ENCODE peak calls at places on chromosome X, in six cellular contexts. K is fibroblast of lung, L is ovary, U is uterus, J is breast epithelium, N is Caco-2. A is an unnamed sample.

GRCh38 chrX:10579753-10580060 is 40.7 kb downstream of the MID1 start:
- DNase-seq in K (peak; percentile 39), L (no peak), U (no peak), J (no peak), N (no peak), A (no peak)

GRCh38 chrX:9151772-9152307 is 117.9 kb upstream of the FAM9B start:
- DNase-seq in K (no peak), L (no peak), U (no peak), J (no peak), N (no peak), A (no peak)

GRCh38 chrX:134693644-134694043 is 35.4 kb upstream of the PLAC1 start:
- DNase-seq in K (no peak), L (no peak), U (no peak), J (no peak), N (no peak), A (no peak)

GRCh38 chrX:35726176-35726575 is 72.0 kb upstream of the MAGEB16 start:
- DNase-seq in K (peak; percentile 34), L (no peak), U (no peak), J (no peak), N (no peak), A (no peak)

GRCh38 chrX:125436855-125437254 is 117.2 kb downstream of the TEX13C start:
- DNase-seq in K (no peak), L (no peak), U (no peak), J (no peak), N (peak; percentile 20), A (no peak)

GRCh38 chrX:100994352-100995281 is 25.1 kb downstream of the ARL13A start:
- DNase-seq in K (peak; percentile 30), L (no peak), U (no peak), J (no peak), N (peak; percentile 18), A (no peak)

GRCh38 chrX:153818571-153819397 is 11.6 kb downstream of the PDZD4 start:
- DNase-seq in K (no peak), L (no peak), U (no peak), J (no peak), N (peak; percentile 65), A (peak; percentile 44)

GRCh38 chrX:68196939-68197791 is 236.1 kb downstream of the OPHN1 start:
- DNase-seq in K (peak; percentile 50), L (no peak), U (peak; percentile 13), J (peak; percentile 18), N (peak; percentile 53), A (no peak)

GRCh38 chrX:130082244-130083106 is 27.8 kb downstream of the ELF4 start:
- DNase-seq in K (no peak), L (peak; percentile 37), U (peak; percentile 41), J (no peak), N (no peak), A (peak; percentile 59)

GRCh38 chrX:85993539-85994197 is 53.7 kb downstream of the CHM start:
- DNase-seq in K (no peak), L (no peak), U (no peak), J (no peak), N (no peak), A (no peak)

GRCh38 chrX:23332101-23332887 is 2.4 kb upstream of the PTCHD1 start:
- DNase-seq in K (peak; percentile 0), L (no peak), U (no peak), J (no peak), N (no peak), A (no peak)

GRCh38 chrX:132001127-132001526 is 22.0 kb upstream of the STK26 start:
- DNase-seq in K (no peak), L (no peak), U (no peak), J (no peak), N (no peak), A (no peak)

GRCh38 chrX:129825746-129826505 is 17.8 kb downstream of the ZDHHC9 start:
- DNase-seq in K (no peak), L (no peak), U (no peak), J (no peak), N (no peak), A (no peak)

GRCh38 chrX:29257516-29257915 is 670.3 kb downstream of the IL1RAPL1 start:
- DNase-seq in K (peak; percentile 76), L (no peak), U (no peak), J (no peak), N (no peak), A (no peak)

GRCh38 chrX:23803931-23804381 is 21.0 kb downstream of the SAT1 start:
- DNase-seq in K (peak; percentile 76), L (no peak), U (no peak), J (peak; percentile 51), N (peak; percentile 47), A (no peak)

GRCh38 chrX:119008122-119008744 is 33.8 kb downstream of the LONRF3 start:
- DNase-seq in K (peak; percentile 29), L (no peak), U (peak; percentile 20), J (no peak), N (peak; percentile 32), A (no peak)

GRCh38 chrX:71917621-71918341 is 7.1 kb downstream of the NHSL2 start:
- DNase-seq in K (no peak), L (no peak), U (peak; percentile 30), J (no peak), N (no peak), A (no peak)

GRCh38 chrX:148530464-148531077 is 30.2 kb downstream of the AFF2 start:
- DNase-seq in K (peak; percentile 43), L (no peak), U (no peak), J (no peak), N (peak; percentile 6), A (no peak)

GRCh38 chrX:70592091-70592490 is 147.5 kb downstream of the DLG3 start:
- DNase-seq in K (peak; percentile 55), L (no peak), U (no peak), J (no peak), N (no peak), A (no peak)

GRCh38 chrX:39017716-39018115 is 216.5 kb downstream of the MID1IP1 start:
- DNase-seq in K (no peak), L (no peak), U (no peak), J (no peak), N (peak; percentile 68), A (no peak)

GRCh38 chrX:134931550-134931949 is 59.2 kb upstream of the SMIM10 start:
- DNase-seq in K (no peak), L (no peak), U (no peak), J (no peak), N (no peak), A (no peak)

GRCh38 chrX:66163849-66164401 is at the start of gene HEPH:
- DNase-seq in K (peak; percentile 57), L (peak; percentile 10), U (peak; percentile 27), J (no peak), N (peak; percentile 5), A (no peak)

DNA sequence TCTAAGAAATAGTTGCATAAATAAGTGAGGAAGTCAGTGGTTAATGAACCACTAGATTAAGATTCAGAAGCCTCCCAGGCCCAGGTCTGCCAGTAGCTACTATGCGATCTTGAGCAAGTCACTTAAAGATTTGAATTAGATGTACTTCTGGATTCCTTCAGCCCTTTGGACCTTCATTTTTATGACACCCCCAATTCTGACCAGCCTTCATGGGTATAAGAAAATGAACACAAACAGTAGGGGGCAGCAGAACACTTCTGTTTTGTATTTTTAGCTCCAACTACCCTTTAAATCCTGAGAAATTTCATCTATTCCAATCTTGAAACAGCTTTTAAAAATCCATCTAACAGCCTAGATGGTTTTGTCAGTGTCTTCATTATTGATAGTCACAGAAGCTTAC is 19.0 kb downstream of the TMEM47 start:
- DNase-seq in K (peak; percentile 68), L (no peak), U (no peak), J (no peak), N (peak; percentile 34), A (no peak)
- TF ChIP-seq CTCF in K (peak; percentile 33), L (peak; percentile 23), U (peak; percentile 32), J (peak; percentile 29), N (peak; percentile 35), A (no peak)

DNA sequence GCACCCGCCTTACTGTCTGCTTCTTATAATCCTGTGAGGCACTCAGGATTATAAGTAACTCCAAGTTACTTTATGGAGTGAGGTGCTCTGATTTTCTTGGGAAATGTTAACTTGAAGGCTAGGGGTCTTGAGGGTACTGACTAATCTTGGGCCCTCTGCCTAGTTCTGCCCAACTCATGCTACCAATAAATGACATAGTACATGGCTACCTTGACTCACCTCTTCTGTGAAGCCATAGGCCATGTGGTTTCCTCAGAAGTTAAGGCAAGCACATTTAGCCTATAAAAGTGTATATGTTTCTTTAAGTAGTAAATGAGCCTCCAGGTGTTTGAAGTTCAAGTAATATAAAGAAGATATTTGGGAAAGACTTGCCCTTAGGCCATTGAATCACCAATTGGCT is 99.8 kb upstream of the CASK start:
- DNase-seq in K (no peak), L (no peak), U (no peak), J (no peak), N (no peak), A (no peak)
- H3K4me3 ChIP-seq in K (no peak overlapping the region), L (no peak overlapping the region), U (no peak overlapping the region), J (no peak overlapping the region), N (no peak overlapping the region), A (no peak overlapping the region)

GRCh38 chrX:50996930-50997329 is 86.4 kb downstream of the BMP15 start:
- DNase-seq in K (no peak), L (no peak), U (no peak), J (no peak), N (no peak), A (no peak)
- TF ChIP-seq CTCF in K (no peak), L (no peak), U (no peak), J (no peak), N (no peak), A (no peak)

DNA sequence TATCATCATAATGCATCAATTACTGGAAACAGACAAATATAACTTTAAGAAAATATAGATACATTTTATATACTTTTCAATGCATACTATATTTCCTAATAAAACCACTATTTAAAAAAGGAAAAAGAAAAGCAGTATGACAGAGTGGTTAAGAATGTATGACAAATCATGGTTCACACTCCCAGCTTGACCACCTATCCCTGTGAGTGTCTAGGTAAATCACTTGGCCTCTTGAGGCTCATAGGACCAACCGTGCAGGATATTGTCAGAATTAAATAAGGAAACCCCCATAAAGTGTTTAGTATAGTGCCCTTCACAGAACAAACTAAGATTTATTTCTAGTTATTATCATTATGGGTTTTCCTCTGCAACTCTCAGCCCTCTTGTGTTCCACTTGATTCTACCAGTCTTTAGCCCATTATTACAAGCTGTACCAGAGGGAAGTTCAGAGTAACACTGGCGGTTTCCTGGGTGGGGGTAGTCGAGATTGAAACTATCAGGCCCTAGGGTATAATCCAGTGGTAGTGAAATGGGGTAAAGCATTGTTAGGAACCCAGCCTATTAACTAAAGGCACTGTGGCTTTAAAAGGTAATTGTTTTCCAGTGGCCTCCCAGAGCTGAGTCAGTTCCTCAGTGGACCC is 55.5 kb upstream of the PAK3 start:
- DNase-seq in K (no peak), L (no peak), U (no peak), J (no peak), N (no peak), A (no peak)
- H3K4me3 ChIP-seq in K (no peak overlapping the region), L (no peak overlapping the region), U (no peak overlapping the region), J (no peak overlapping the region), N (no peak overlapping the region), A (no peak overlapping the region)

DNA sequence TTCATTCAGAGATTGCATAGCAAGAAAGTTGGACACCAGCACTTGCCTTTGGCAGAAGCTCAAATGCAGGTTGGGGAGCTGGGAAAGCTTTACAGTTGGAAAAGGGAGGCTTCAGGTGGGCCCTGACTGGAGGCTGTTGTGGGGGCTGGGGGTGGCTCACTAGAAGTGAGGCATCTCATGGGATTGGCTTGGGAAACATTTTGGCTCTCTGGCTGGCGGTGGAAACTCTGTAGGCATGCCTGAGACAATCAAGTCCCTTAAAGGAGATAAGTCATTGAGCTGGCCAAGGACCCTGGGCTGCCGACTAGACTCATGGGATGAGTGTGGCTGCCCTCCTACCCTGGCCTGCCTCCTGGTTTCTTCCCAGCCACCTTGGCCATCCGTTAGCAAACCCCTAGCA is 31.4 kb upstream of the STS start:
- DNase-seq in K (no peak), L (no peak), U (no peak), J (no peak), N (no peak), A (no peak)
- TF ChIP-seq CTCF in K (no peak), L (no peak), U (no peak), J (no peak), N (no peak), A (no peak)